ENCODE peak calls at places on chromosomes 5 and 9, in four cellular contexts. T, D, L and F are unnamed samples.

GRCh38 chr5:1437876-1438559 is 7.2 kb downstream of the SLC6A3 start:
- DNase-seq in T (no peak), L (peak; percentile 27), D (peak; percentile 55), F (peak; percentile 54)

GRCh38 chr9:71249729-71250317 is 128.4 kb upstream of the TRPM3 start:
- DNase-seq in T (peak; percentile 81), D (no peak), L (no peak), F (peak; percentile 21)

GRCh38 chr9:125674981-125675973 is 31.7 kb downstream of the MAPKAP1 start:
- DNase-seq in D (no peak), T (peak; percentile 87), L (no peak), F (peak; percentile 79)

GRCh38 chr5:7886849-7887460 is 18.0 kb downstream of the MTRR start:
- DNase-seq in D (no peak), L (no peak), T (peak; percentile 67), F (peak; percentile 55)

GRCh38 chr5:142296914-142297417 is 27.9 kb downstream of the SPRY4 start:
- DNase-seq in T (peak; percentile 90), L (no peak), D (no peak), F (peak; percentile 77)

GRCh38 chr9:131096490-131097258 is at the start of gene AIF1L:
- DNase-seq in D (no peak), L (no peak), T (no peak), F (peak; percentile 90)

GRCh38 chr5:10588779-10589447 is 25.0 kb downstream of the ANKRD33B start:
- DNase-seq in L (no peak), D (no peak), T (no peak), F (no peak)

GRCh38 chr9:136953771-136954269 is 1.7 kb downstream of the LCN12 start:
- DNase-seq in L (no peak), D (no peak), T (no peak), F (peak; percentile 85)

GRCh38 chr9:90290716-90291485 is 351.7 kb downstream of the DIRAS2 start:
- DNase-seq in L (no peak), D (no peak), T (peak; percentile 51), F (no peak)

GRCh38 chr5:38380522-38380921 is 122.2 kb downstream of the EGFLAM start:
- DNase-seq in D (no peak), T (no peak), L (no peak), F (no peak)

GRCh38 chr5:26691486-26691885 is 346.9 kb downstream of the CDH9 start:
- DNase-seq in D (no peak), L (no peak), T (no peak), F (no peak)

GRCh38 chr5:111830333-111830732 is 73.3 kb upstream of the NREP start:
- DNase-seq in L (no peak), D (no peak), T (peak; percentile 24), F (no peak)

GRCh38 chr5:163727028-163727427 is 221.6 kb downstream of the MAT2B start:
- DNase-seq in T (no peak), D (no peak), L (no peak), F (no peak)

GRCh38 chr5:180494510-180495181 is 467 bp downstream of the CNOT6 start:
- DNase-seq in D (no peak), L (no peak), T (peak; percentile 30), F (peak; percentile 94)

GRCh38 chr5:169347786-169348185 is 46.8 kb upstream of the SLIT3 start:
- DNase-seq in D (no peak), L (no peak), T (peak; percentile 7), F (no peak)

GRCh38 chr5:39452846-39453245 is 28.1 kb upstream of the DAB2 start:
- DNase-seq in T (no peak), L (no peak), D (no peak), F (no peak)

GRCh38 chr5:143241892-143242291 is 161.6 kb downstream of the NR3C1 start:
- DNase-seq in T (no peak), L (no peak), D (no peak), F (no peak)

GRCh38 chr9:12640021-12640587 is 53.1 kb upstream of the TYRP1 start:
- DNase-seq in D (no peak), L (no peak), T (peak; percentile 77), F (no peak)

GRCh38 chr9:114910541-114910940 is 19.9 kb downstream of the TNFSF8 start:
- DNase-seq in L (no peak), D (no peak), T (no peak), F (no peak)

GRCh38 chr5:44935262-44935661 is 126.5 kb downstream of the MRPS30 start:
- DNase-seq in D (no peak), L (no peak), T (no peak), F (no peak)

GRCh38 chr9:87829756-87830155 is 52.9 kb upstream of the SPATA31E1 start:
- DNase-seq in D (no peak), L (no peak), T (no peak), F (peak; percentile 47)

GRCh38 chr5:135186662-135187522 is 152.9 kb upstream of the PITX1 start:
- DNase-seq in L (no peak), D (no peak), T (no peak), F (no peak)

GRCh38 chr9:120353501-120353900 is 226.5 kb downstream of the CDK5RAP2 start:
- DNase-seq in T (peak; percentile 45), D (no peak), L (peak; percentile 13), F (peak; percentile 58)

GRCh38 chr9:115633099-115633498 is 515.1 kb upstream of the TNC start:
- DNase-seq in T (peak; percentile 38), L (no peak), D (no peak), F (peak; percentile 10)

GRCh38 chr9:34506623-34507022 is 16.2 kb downstream of the ENHO start:
- DNase-seq in T (no peak), L (no peak), D (no peak), F (no peak)

GRCh38 chr9:6506571-6506970 is 93.6 kb downstream of the UHRF2 start:
- DNase-seq in D (no peak), T (no peak), L (no peak), F (no peak)

GRCh38 chr5:119288364-119289047 is 67.3 kb upstream of the TNFAIP8 start:
- DNase-seq in T (no peak), L (no peak), D (no peak), F (no peak)

GRCh38 chr5:149135536-149136201 is 5.6 kb upstream of the ABLIM3 start:
- DNase-seq in D (no peak), L (no peak), T (peak; percentile 70), F (no peak)

GRCh38 chr5:140251527-140251973 is 51.4 kb downstream of the PFDN1 start:
- DNase-seq in L (peak; percentile 54), D (no peak), T (peak; percentile 62), F (peak; percentile 95)

GRCh38 chr5:93915142-93915553 is 173.7 kb upstream of the POU5F2 start:
- DNase-seq in T (peak; percentile 74), L (no peak), D (no peak), F (no peak)

GRCh38 chr5:14108170-14108996 is 34.8 kb upstream of the TRIO start:
- DNase-seq in L (no peak), T (peak; percentile 89), D (no peak), F (no peak)

DNA sequence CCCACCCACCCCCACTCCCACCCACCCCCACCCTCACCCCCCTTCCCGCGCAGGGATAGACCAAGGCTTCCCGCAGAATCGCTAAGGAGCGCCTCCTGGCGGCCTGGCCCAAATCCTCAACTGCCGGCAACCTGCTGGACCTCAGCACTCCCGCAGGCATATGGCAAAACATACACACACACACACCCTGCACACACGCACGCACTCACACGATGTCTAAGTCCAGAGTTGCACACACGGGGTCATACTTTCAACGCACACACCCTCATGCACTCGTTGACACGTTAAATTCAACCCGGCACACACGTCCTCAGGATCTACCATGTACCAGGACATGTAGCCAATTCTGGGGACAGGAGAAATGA is 1.7 kb downstream of the CPLX2 start:
- DNase-seq in D (no peak), L (no peak), T (no peak), F (peak; percentile 38)
- TF ChIP-seq CTCF in D (no peak), L (no peak), T (peak; percentile 18), F (peak; percentile 21)

DNA sequence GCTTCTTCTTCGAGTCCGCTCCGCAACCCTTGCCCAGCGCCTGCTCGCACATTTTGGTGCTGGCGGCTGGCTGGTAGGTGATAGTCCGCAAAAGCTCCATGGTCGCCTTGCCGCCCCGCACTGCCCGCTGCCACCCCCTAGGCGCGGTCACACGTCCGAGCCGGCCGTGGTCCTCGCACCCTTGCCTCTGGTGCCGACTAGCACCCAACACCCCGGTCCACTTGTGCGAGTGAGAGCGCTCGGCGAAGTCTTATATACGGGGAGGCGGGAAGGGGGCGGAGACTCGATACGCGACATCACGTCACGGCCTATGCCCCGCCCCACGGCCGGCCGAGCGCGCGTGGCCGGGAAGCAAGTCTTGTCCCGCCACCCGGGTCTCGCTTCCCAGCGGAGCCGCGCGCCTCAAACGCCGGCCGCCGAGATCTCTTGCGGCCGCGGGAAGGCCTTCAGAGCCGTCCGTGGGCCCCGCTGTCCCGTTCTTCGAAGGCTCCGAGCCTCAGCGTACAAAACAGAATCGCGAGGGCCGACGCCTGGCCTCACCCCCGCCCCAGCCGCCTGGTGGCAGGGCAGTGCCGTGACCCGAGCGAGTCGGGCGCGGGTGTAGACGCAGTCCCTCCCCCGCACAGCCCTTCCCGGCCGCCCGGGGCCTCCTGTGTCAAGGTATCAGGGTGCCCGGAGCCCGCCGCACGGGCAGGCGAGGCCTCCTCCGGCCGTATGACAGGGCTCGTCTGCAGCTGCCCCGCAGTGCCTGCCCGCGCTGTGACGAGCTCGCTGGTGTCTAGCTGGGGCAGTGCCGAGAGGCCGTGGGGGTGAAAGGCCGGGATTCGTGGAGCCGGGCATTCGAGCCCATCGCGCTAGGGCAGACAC is at the start of gene PLK2:
- DNase-seq in D (peak; percentile 97), L (peak; percentile 97), T (peak; percentile 99), F (peak; percentile 95)
- H3K4me3 ChIP-seq in D (peak within 1 kb of the TSS; percentile 93), L (peak within 1 kb of the TSS; percentile 81), T (peak within 1 kb of the TSS; percentile 92), F (peak within 1 kb of the TSS; percentile 87)

GRCh38 chr9:134792627-134793026 is 88.0 kb upstream of the FCN2 start:
- DNase-seq in L (no peak), D (no peak), T (no peak), F (no peak)
- TF ChIP-seq CTCF in L (no peak), D (no peak), T (no peak), F (no peak)

GRCh38 chr5:158874814-158875213 is 224.9 kb downstream of the EBF1 start:
- DNase-seq in T (peak; percentile 8), L (no peak), D (no peak), F (no peak)

GRCh38 chr5:158875272-158875679 is 224.4 kb downstream of the EBF1 start:
- DNase-seq in T (peak; percentile 32), L (no peak), D (no peak), F (no peak)

GRCh38 chr5:158877124-158877581 is 222.6 kb downstream of the EBF1 start:
- DNase-seq in L (no peak), D (no peak), T (peak; percentile 32), F (peak; percentile 73)

GRCh38 chr5:158877706-158878105 is 222.0 kb downstream of the EBF1 start:
- DNase-seq in T (no peak), L (no peak), D (no peak), F (no peak)

GRCh38 chr5:158876263-158876942 is 223.3 kb downstream of the EBF1 start:
- DNase-seq in T (peak; percentile 8), L (no peak), D (no peak), F (no peak)
- H3K4me3 ChIP-seq in T (no peak overlapping the region), L (no peak overlapping the region), D (no peak overlapping the region), F (no peak overlapping the region)

GRCh38 chr9:99169086-99169485 is 52.7 kb downstream of the ALG2 start:
- DNase-seq in T (no peak), D (no peak), L (no peak), F (no peak)

GRCh38 chr9:99167694-99168093 is 54.0 kb downstream of the ALG2 start:
- DNase-seq in D (no peak), T (no peak), L (no peak), F (no peak)

GRCh38 chr9:99171225-99172128 is 50.3 kb downstream of the ALG2 start:
- DNase-seq in T (no peak), D (no peak), L (no peak), F (no peak)

GRCh38 chr9:99172129-99173091 is 49.3 kb downstream of the ALG2 start:
- DNase-seq in D (no peak), L (no peak), T (no peak), F (no peak)

GRCh38 chr9:99169982-99170761 is 51.6 kb downstream of the ALG2 start:
- DNase-seq in L (no peak), T (no peak), D (no peak), F (no peak)
- TF ChIP-seq CTCF in L (no peak), T (peak; percentile 16), D (no peak), F (peak; percentile 7)